ENCODE peak calls at places on chromosome 21, in ten cellular contexts. One of them, this sample, is unnamed.

GRCh38 chr21:24110846-24111245 is 1496.4 kb downstream of the MRPL39 start:
- DNase-seq in astrocyte: peak; percentile 41
- DNase-seq in CD8-positive, alpha-beta memory T cell: no peak
- DNase-seq in heart right ventricle: no peak
- DNase-seq in testis: no peak
- DNase-seq in suprapubic skin: no peak
- DNase-seq in neural progenitor cell: no peak
- DNase-seq in lower lobe of right lung: no peak
- DNase-seq in fibroblast of lung: peak; percentile 52
- DNase-seq in upper lobe of right lung: no peak
- DNase-seq in this sample: no peak

GRCh38 chr21:45874716-45875415 is 106.7 kb upstream of the COL6A1 start:
- DNase-seq in astrocyte: peak; percentile 94
- DNase-seq in CD8-positive, alpha-beta memory T cell: no peak
- DNase-seq in heart right ventricle: no peak
- DNase-seq in testis: no peak
- DNase-seq in suprapubic skin: no peak
- DNase-seq in neural progenitor cell: peak; percentile 26
- DNase-seq in lower lobe of right lung: peak; percentile 35
- DNase-seq in fibroblast of lung: peak; percentile 96
- DNase-seq in upper lobe of right lung: peak; percentile 58
- DNase-seq in this sample: no peak

GRCh38 chr21:15410853-15411252 is 318.9 kb upstream of the USP25 start:
- DNase-seq in astrocyte: no peak
- DNase-seq in CD8-positive, alpha-beta memory T cell: no peak
- DNase-seq in heart right ventricle: no peak
- DNase-seq in testis: no peak
- DNase-seq in suprapubic skin: no peak
- DNase-seq in neural progenitor cell: no peak
- DNase-seq in lower lobe of right lung: no peak
- DNase-seq in fibroblast of lung: no peak
- DNase-seq in upper lobe of right lung: no peak
- DNase-seq in this sample: no peak

GRCh38 chr21:41142051-41142795 is 25.7 kb upstream of the BACE2 start:
- DNase-seq in astrocyte: peak; percentile 97
- DNase-seq in CD8-positive, alpha-beta memory T cell: no peak
- DNase-seq in heart right ventricle: peak; percentile 41
- DNase-seq in testis: peak; percentile 37
- DNase-seq in suprapubic skin: no peak
- DNase-seq in neural progenitor cell: peak; percentile 21
- DNase-seq in lower lobe of right lung: no peak
- DNase-seq in fibroblast of lung: peak; percentile 97
- DNase-seq in upper lobe of right lung: no peak
- DNase-seq in this sample: peak; percentile 53

GRCh38 chr21:45876381-45877159 is 105.0 kb upstream of the COL6A1 start:
- DNase-seq in astrocyte: peak; percentile 4
- DNase-seq in CD8-positive, alpha-beta memory T cell: peak; percentile 28
- DNase-seq in heart right ventricle: no peak
- DNase-seq in testis: no peak
- DNase-seq in suprapubic skin: no peak
- DNase-seq in neural progenitor cell: peak; percentile 41
- DNase-seq in lower lobe of right lung: peak; percentile 32
- DNase-seq in fibroblast of lung: no peak
- DNase-seq in upper lobe of right lung: peak; percentile 51
- DNase-seq in this sample: no peak

GRCh38 chr21:26826801-26827200 is 18.4 kb downstream of the ADAMTS1 start:
- DNase-seq in astrocyte: no peak
- DNase-seq in CD8-positive, alpha-beta memory T cell: no peak
- DNase-seq in heart right ventricle: no peak
- DNase-seq in testis: no peak
- DNase-seq in suprapubic skin: no peak
- DNase-seq in neural progenitor cell: no peak
- DNase-seq in lower lobe of right lung: no peak
- DNase-seq in fibroblast of lung: no peak
- DNase-seq in upper lobe of right lung: no peak
- DNase-seq in this sample: no peak

GRCh38 chr21:45920824-45921600 is 60.6 kb upstream of the COL6A1 start:
- DNase-seq in astrocyte: no peak
- DNase-seq in CD8-positive, alpha-beta memory T cell: no peak
- DNase-seq in heart right ventricle: no peak
- DNase-seq in testis: no peak
- DNase-seq in suprapubic skin: no peak
- DNase-seq in neural progenitor cell: no peak
- DNase-seq in lower lobe of right lung: no peak
- DNase-seq in fibroblast of lung: no peak
- DNase-seq in upper lobe of right lung: no peak
- DNase-seq in this sample: no peak

GRCh38 chr21:42513985-42514882 is 582 bp downstream of the SLC37A1 start:
- DNase-seq in astrocyte: no peak
- DNase-seq in CD8-positive, alpha-beta memory T cell: peak; percentile 70
- DNase-seq in heart right ventricle: peak; percentile 41
- DNase-seq in testis: peak; percentile 34
- DNase-seq in suprapubic skin: peak; percentile 77
- DNase-seq in neural progenitor cell: peak; percentile 61
- DNase-seq in lower lobe of right lung: peak; percentile 75
- DNase-seq in fibroblast of lung: peak; percentile 24
- DNase-seq in upper lobe of right lung: peak; percentile 86
- DNase-seq in this sample: no peak

GRCh38 chr21:26115346-26115745 is 55.2 kb downstream of the APP start:
- DNase-seq in astrocyte: no peak
- DNase-seq in CD8-positive, alpha-beta memory T cell: no peak
- DNase-seq in heart right ventricle: no peak
- DNase-seq in testis: no peak
- DNase-seq in suprapubic skin: no peak
- DNase-seq in neural progenitor cell: no peak
- DNase-seq in lower lobe of right lung: no peak
- DNase-seq in fibroblast of lung: no peak
- DNase-seq in upper lobe of right lung: no peak
- DNase-seq in this sample: peak; percentile 46

GRCh38 chr21:31444061-31444460 is 100.0 kb upstream of the TIAM1 start:
- DNase-seq in astrocyte: no peak
- DNase-seq in CD8-positive, alpha-beta memory T cell: no peak
- DNase-seq in heart right ventricle: no peak
- DNase-seq in testis: no peak
- DNase-seq in suprapubic skin: no peak
- DNase-seq in neural progenitor cell: no peak
- DNase-seq in lower lobe of right lung: no peak
- DNase-seq in fibroblast of lung: no peak
- DNase-seq in upper lobe of right lung: no peak
- DNase-seq in this sample: no peak

GRCh38 chr21:42562258-42562657 is 48.6 kb downstream of the SLC37A1 start:
- DNase-seq in astrocyte: no peak
- DNase-seq in CD8-positive, alpha-beta memory T cell: no peak
- DNase-seq in heart right ventricle: no peak
- DNase-seq in testis: no peak
- DNase-seq in suprapubic skin: peak; percentile 24
- DNase-seq in neural progenitor cell: no peak
- DNase-seq in lower lobe of right lung: no peak
- DNase-seq in fibroblast of lung: no peak
- DNase-seq in upper lobe of right lung: peak; percentile 13
- DNase-seq in this sample: no peak

GRCh38 chr21:43193651-43194302 is 25.0 kb downstream of the CRYAA start:
- DNase-seq in astrocyte: peak; percentile 76
- DNase-seq in CD8-positive, alpha-beta memory T cell: no peak
- DNase-seq in heart right ventricle: peak; percentile 57
- DNase-seq in testis: peak; percentile 16
- DNase-seq in suprapubic skin: peak; percentile 75
- DNase-seq in neural progenitor cell: no peak
- DNase-seq in lower lobe of right lung: no peak
- DNase-seq in fibroblast of lung: peak; percentile 87
- DNase-seq in upper lobe of right lung: peak; percentile 54
- DNase-seq in this sample: peak; percentile 61

GRCh38 chr21:17352937-17353655 is 159.7 kb upstream of the CXADR start:
- DNase-seq in astrocyte: no peak
- DNase-seq in CD8-positive, alpha-beta memory T cell: no peak
- DNase-seq in heart right ventricle: no peak
- DNase-seq in testis: no peak
- DNase-seq in suprapubic skin: no peak
- DNase-seq in neural progenitor cell: no peak
- DNase-seq in lower lobe of right lung: no peak
- DNase-seq in fibroblast of lung: no peak
- DNase-seq in upper lobe of right lung: no peak
- DNase-seq in this sample: no peak

GRCh38 chr21:18417361-18417760 is 13.8 kb upstream of the TMPRSS15 start:
- DNase-seq in astrocyte: no peak
- DNase-seq in CD8-positive, alpha-beta memory T cell: no peak
- DNase-seq in heart right ventricle: no peak
- DNase-seq in testis: no peak
- DNase-seq in suprapubic skin: no peak
- DNase-seq in neural progenitor cell: no peak
- DNase-seq in lower lobe of right lung: no peak
- DNase-seq in fibroblast of lung: no peak
- DNase-seq in upper lobe of right lung: no peak
- DNase-seq in this sample: no peak

GRCh38 chr21:16424331-16424749 is 694.6 kb downstream of the USP25 start:
- DNase-seq in astrocyte: peak; percentile 69
- DNase-seq in CD8-positive, alpha-beta memory T cell: no peak
- DNase-seq in heart right ventricle: no peak
- DNase-seq in testis: no peak
- DNase-seq in suprapubic skin: no peak
- DNase-seq in neural progenitor cell: no peak
- DNase-seq in lower lobe of right lung: no peak
- DNase-seq in fibroblast of lung: peak; percentile 75
- DNase-seq in upper lobe of right lung: no peak
- DNase-seq in this sample: no peak

GRCh38 chr21:42539342-42539741 is 25.7 kb downstream of the SLC37A1 start:
- DNase-seq in astrocyte: no peak
- DNase-seq in CD8-positive, alpha-beta memory T cell: no peak
- DNase-seq in heart right ventricle: no peak
- DNase-seq in testis: no peak
- DNase-seq in suprapubic skin: no peak
- DNase-seq in neural progenitor cell: no peak
- DNase-seq in lower lobe of right lung: no peak
- DNase-seq in fibroblast of lung: no peak
- DNase-seq in upper lobe of right lung: peak; percentile 73
- DNase-seq in this sample: no peak

GRCh38 chr21:18499761-18500376 is 96.3 kb upstream of the TMPRSS15 start:
- DNase-seq in astrocyte: peak; percentile 16
- DNase-seq in CD8-positive, alpha-beta memory T cell: no peak
- DNase-seq in heart right ventricle: peak; percentile 6
- DNase-seq in testis: peak; percentile 83
- DNase-seq in suprapubic skin: no peak
- DNase-seq in neural progenitor cell: peak; percentile 73
- DNase-seq in lower lobe of right lung: no peak
- DNase-seq in fibroblast of lung: peak; percentile 40
- DNase-seq in upper lobe of right lung: no peak
- DNase-seq in this sample: no peak

GRCh38 chr21:40793057-40793456 is 53.9 kb downstream of the DSCAM start:
- DNase-seq in astrocyte: peak; percentile 55
- DNase-seq in CD8-positive, alpha-beta memory T cell: no peak
- DNase-seq in heart right ventricle: no peak
- DNase-seq in testis: no peak
- DNase-seq in suprapubic skin: no peak
- DNase-seq in neural progenitor cell: no peak
- DNase-seq in lower lobe of right lung: no peak
- DNase-seq in fibroblast of lung: peak; percentile 68
- DNase-seq in upper lobe of right lung: no peak
- DNase-seq in this sample: no peak

GRCh38 chr21:44699502-44700001 is 2.6 kb downstream of the KRTAP10-12 start:
- DNase-seq in astrocyte: no peak
- DNase-seq in CD8-positive, alpha-beta memory T cell: peak; percentile 17
- DNase-seq in heart right ventricle: no peak
- DNase-seq in testis: peak; percentile 7
- DNase-seq in suprapubic skin: no peak
- DNase-seq in neural progenitor cell: no peak
- DNase-seq in lower lobe of right lung: no peak
- DNase-seq in fibroblast of lung: no peak
- DNase-seq in upper lobe of right lung: no peak
- DNase-seq in this sample: no peak
- H3K27me3 ChIP-seq in astrocyte: peaks cover 25% of the 10 kb centered on the region
- H3K27me3 ChIP-seq in CD8-positive, alpha-beta memory T cell: peaks cover 34% of the 10 kb centered on the region
- H3K27me3 ChIP-seq in heart right ventricle: peaks cover 97% of the 10 kb centered on the region
- H3K27me3 ChIP-seq in testis: no peaks in the 10 kb centered on the region
- H3K27me3 ChIP-seq in suprapubic skin: peaks cover 88% of the 10 kb centered on the region
- H3K27me3 ChIP-seq in neural progenitor cell: peaks cover 25% of the 10 kb centered on the region
- H3K27me3 ChIP-seq in lower lobe of right lung: peaks cover 63% of the 10 kb centered on the region
- H3K27me3 ChIP-seq in fibroblast of lung: peaks cover 6% of the 10 kb centered on the region
- H3K27me3 ChIP-seq in upper lobe of right lung: peaks cover 54% of the 10 kb centered on the region
- H3K27me3 ChIP-seq in this sample: peaks cover 81% of the 10 kb centered on the region

GRCh38 chr21:35737899-35738341 is 322.4 kb downstream of the SETD4 start:
- DNase-seq in astrocyte: peak; percentile 63
- DNase-seq in CD8-positive, alpha-beta memory T cell: no peak
- DNase-seq in heart right ventricle: peak; percentile 17
- DNase-seq in testis: peak; percentile 22
- DNase-seq in suprapubic skin: no peak
- DNase-seq in neural progenitor cell: no peak
- DNase-seq in lower lobe of right lung: peak; percentile 49
- DNase-seq in fibroblast of lung: peak; percentile 69
- DNase-seq in upper lobe of right lung: no peak
- DNase-seq in this sample: peak; percentile 2
- H3K27ac ChIP-seq in astrocyte: no peak overlapping the region
- H3K27ac ChIP-seq in CD8-positive, alpha-beta memory T cell: no peak overlapping the region
- H3K27ac ChIP-seq in heart right ventricle: no peak overlapping the region
- H3K27ac ChIP-seq in testis: no peak overlapping the region
- H3K27ac ChIP-seq in suprapubic skin: peak overlapping the region; percentile 49
- H3K27ac ChIP-seq in neural progenitor cell: no peak overlapping the region
- H3K27ac ChIP-seq in lower lobe of right lung: no peak overlapping the region
- H3K27ac ChIP-seq in fibroblast of lung: no peak overlapping the region
- H3K27ac ChIP-seq in upper lobe of right lung: no peak overlapping the region
- H3K27ac ChIP-seq in this sample: no peak overlapping the region

DNA sequence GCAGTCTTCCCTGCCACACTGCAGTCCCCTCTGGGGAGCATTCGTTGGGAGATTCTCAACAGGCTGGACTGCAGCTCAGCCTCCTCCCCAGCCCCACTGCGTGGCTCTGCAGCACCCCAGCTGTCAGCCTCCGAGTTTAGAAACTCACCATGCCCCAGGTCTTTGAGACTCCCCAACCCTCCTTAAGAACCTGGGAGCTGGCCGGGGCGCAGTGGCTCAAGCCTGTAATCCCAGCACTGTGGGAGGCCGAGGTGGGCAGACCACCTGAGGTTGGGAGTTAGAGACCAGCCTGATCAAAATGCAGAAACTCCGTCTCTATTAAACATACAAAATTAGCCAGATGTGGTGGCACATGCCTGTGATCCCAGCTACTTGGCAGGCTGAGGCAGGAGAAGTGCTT is 5.4 kb downstream of the OLIG2 start:
- DNase-seq in astrocyte: no peak
- DNase-seq in CD8-positive, alpha-beta memory T cell: no peak
- DNase-seq in heart right ventricle: no peak
- DNase-seq in testis: no peak
- DNase-seq in suprapubic skin: no peak
- DNase-seq in neural progenitor cell: no peak
- DNase-seq in lower lobe of right lung: no peak
- DNase-seq in fibroblast of lung: no peak
- DNase-seq in upper lobe of right lung: no peak
- DNase-seq in this sample: no peak
- H3K27me3 ChIP-seq in astrocyte: peaks cover 85% of the 10 kb centered on the region
- H3K27me3 ChIP-seq in CD8-positive, alpha-beta memory T cell: peaks cover 43% of the 10 kb centered on the region
- H3K27me3 ChIP-seq in heart right ventricle: peaks cover 100% of the 10 kb centered on the region
- H3K27me3 ChIP-seq in testis: peaks cover 3% of the 10 kb centered on the region
- H3K27me3 ChIP-seq in suprapubic skin: peaks cover 98% of the 10 kb centered on the region
- H3K27me3 ChIP-seq in neural progenitor cell: peaks cover 100% of the 10 kb centered on the region
- H3K27me3 ChIP-seq in lower lobe of right lung: peaks cover 93% of the 10 kb centered on the region
- H3K27me3 ChIP-seq in fibroblast of lung: peaks cover 75% of the 10 kb centered on the region
- H3K27me3 ChIP-seq in upper lobe of right lung: peaks cover 94% of the 10 kb centered on the region
- H3K27me3 ChIP-seq in this sample: peaks cover 61% of the 10 kb centered on the region

DNA sequence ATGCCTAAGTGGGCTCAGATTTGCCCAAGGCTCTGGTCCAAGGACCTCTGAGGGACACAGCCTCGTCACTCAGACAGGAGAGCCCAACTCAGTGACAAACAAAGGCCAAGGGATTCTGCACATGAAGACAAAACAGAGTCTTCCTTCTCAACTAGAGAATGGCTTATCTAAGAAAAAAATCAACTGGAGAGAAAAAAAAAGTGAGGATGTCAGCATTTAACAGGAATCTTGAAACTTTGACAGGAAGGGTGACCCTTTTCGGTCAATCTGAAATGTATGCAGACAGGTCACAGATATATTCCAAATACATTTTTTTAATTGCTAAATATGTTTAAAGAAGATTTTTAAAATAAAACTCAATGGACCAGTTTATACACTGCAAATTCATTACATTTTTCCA is 154.5 kb downstream of the ETS2 start:
- DNase-seq in astrocyte: no peak
- DNase-seq in CD8-positive, alpha-beta memory T cell: no peak
- DNase-seq in heart right ventricle: no peak
- DNase-seq in testis: no peak
- DNase-seq in suprapubic skin: no peak
- DNase-seq in neural progenitor cell: no peak
- DNase-seq in lower lobe of right lung: no peak
- DNase-seq in fibroblast of lung: no peak
- DNase-seq in upper lobe of right lung: no peak
- DNase-seq in this sample: no peak
- H3K27ac ChIP-seq in astrocyte: no peak overlapping the region
- H3K27ac ChIP-seq in CD8-positive, alpha-beta memory T cell: no peak overlapping the region
- H3K27ac ChIP-seq in heart right ventricle: no peak overlapping the region
- H3K27ac ChIP-seq in testis: no peak overlapping the region
- H3K27ac ChIP-seq in suprapubic skin: no peak overlapping the region
- H3K27ac ChIP-seq in neural progenitor cell: no peak overlapping the region
- H3K27ac ChIP-seq in lower lobe of right lung: peak overlapping the region; percentile 81
- H3K27ac ChIP-seq in fibroblast of lung: no peak overlapping the region
- H3K27ac ChIP-seq in upper lobe of right lung: peak overlapping the region; percentile 77
- H3K27ac ChIP-seq in this sample: no peak overlapping the region

This sample was measured in PC-9.